ENCODE peak calls at places on chromosome 10, in four cellular contexts. G, R, W and H are unnamed samples.

GRCh38 chr10:822661-823367 is 108.7 kb downstream of the LARP4B start:
- DNase-seq in W (no peak), G (peak; percentile 32), R (no peak), H (no peak)

GRCh38 chr10:49135575-49136313 is 1.9 kb upstream of the FAM170B start:
- DNase-seq in R (no peak), W (no peak), G (no peak), H (no peak)

GRCh38 chr10:49207936-49208482 is 19.8 kb upstream of the TMEM273 start:
- DNase-seq in G (no peak), R (no peak), W (no peak), H (no peak)

GRCh38 chr10:30992671-30993070 is 39.0 kb downstream of the ZNF438 start:
- DNase-seq in G (no peak), R (no peak), W (no peak), H (no peak)

GRCh38 chr10:24901686-24902399 is 50.6 kb downstream of the PRTFDC1 start:
- DNase-seq in R (peak; percentile 54), W (peak; percentile 80), G (peak; percentile 43), H (no peak)

GRCh38 chr10:112716924-112717348 is 233.1 kb upstream of the TCF7L2 start:
- DNase-seq in G (no peak), W (no peak), R (peak; percentile 96), H (no peak)

GRCh38 chr10:121559321-121559720 is 38.9 kb downstream of the FGFR2 start:
- DNase-seq in R (no peak), W (no peak), G (no peak), H (no peak)

GRCh38 chr10:113076949-113077348 is 126.9 kb downstream of the TCF7L2 start:
- DNase-seq in R (no peak), G (no peak), W (no peak), H (no peak)

GRCh38 chr10:25493122-25493893 is 318.5 kb downstream of the GPR158 start:
- DNase-seq in R (no peak), W (peak; percentile 82), G (no peak), H (no peak)

GRCh38 chr10:88755753-88756152 is 4.1 kb upstream of the LIPN start:
- DNase-seq in G (no peak), W (no peak), R (no peak), H (no peak)

GRCh38 chr10:34781709-34782108 is 33.4 kb downstream of the PARD3 start:
- DNase-seq in G (no peak), R (no peak), W (no peak), H (no peak)

GRCh38 chr10:15411035-15411434 is 39.9 kb upstream of the FAM171A1 start:
- DNase-seq in G (no peak), W (no peak), R (no peak), H (no peak)

GRCh38 chr10:57996536-57996935 is 271.2 kb downstream of the IPMK start:
- DNase-seq in W (no peak), G (no peak), R (no peak), H (no peak)

GRCh38 chr10:102410427-102411073 is 8.0 kb downstream of the PSD start:
- DNase-seq in W (no peak), G (no peak), R (no peak), H (no peak)

GRCh38 chr10:110357252-110357780 is 52.6 kb upstream of the SMNDC1 start:
- DNase-seq in R (peak; percentile 30), G (peak; percentile 62), W (peak; percentile 22), H (no peak)

GRCh38 chr10:109968954-109969644 is 38.7 kb upstream of the ADD3 start:
- DNase-seq in R (no peak), G (no peak), W (no peak), H (no peak)

GRCh38 chr10:36559990-36560389 is 565.4 kb upstream of the ANKRD30A start:
- DNase-seq in W (no peak), G (no peak), R (no peak), H (no peak)

GRCh38 chr10:18332484-18332883 is 192.3 kb downstream of the CACNB2 start:
- DNase-seq in R (no peak), G (no peak), W (no peak), H (no peak)

GRCh38 chr10:77041636-77042258 is 595.9 kb downstream of the KCNMA1 start:
- DNase-seq in G (no peak), R (no peak), W (no peak), H (no peak)

GRCh38 chr10:23354630-23355343 is 10.2 kb upstream of the C10orf67 start:
- DNase-seq in R (no peak), W (no peak), G (no peak), H (no peak)

GRCh38 chr10:75049316-75050285 is 61.9 kb upstream of the SAMD8 start:
- DNase-seq in R (no peak), G (no peak), W (no peak), H (no peak)

GRCh38 chr10:29897999-29898716 is 161.2 kb downstream of the JCAD start:
- DNase-seq in W (no peak), R (no peak), G (no peak), H (no peak)
- TF ChIP-seq FOXK2 in W (no peak), R (no peak), G (no peak), H (no peak)

GRCh38 chr10:93437000-93437945 is 44.9 kb downstream of the MYOF start:
- DNase-seq in G (no peak), R (peak; percentile 71), W (no peak), H (peak; percentile 68)
- TF ChIP-seq FOXK2 in G (no peak), R (peak; percentile 77), W (no peak), H (no peak)

GRCh38 chr10:17031656-17032630 is 97.7 kb downstream of the CUBN start:
- DNase-seq in R (no peak), W (no peak), G (no peak), H (no peak)
- TF ChIP-seq FOXK2 in R (no peak), W (no peak), G (no peak), H (no peak)

GRCh38 chr10:100370561-100370975 is 23.5 kb downstream of the SCD start:
- DNase-seq in R (peak; percentile 66), W (no peak), G (no peak), H (no peak)
- TF ChIP-seq FOXK2 in R (no peak), W (no peak), G (no peak), H (no peak)

GRCh38 chr10:13771992-13772391 is 185.2 kb downstream of the PRPF18 start:
- DNase-seq in R (no peak), G (no peak), W (no peak), H (no peak)

GRCh38 chr10:13770760-13771493 is 184.2 kb downstream of the PRPF18 start:
- DNase-seq in W (no peak), G (no peak), R (no peak), H (no peak)

GRCh38 chr10:13767721-13768178 is 181.0 kb downstream of the PRPF18 start:
- DNase-seq in W (no peak), G (no peak), R (peak; percentile 13), H (no peak)

GRCh38 chr10:13773043-13773442 is 186.3 kb downstream of the PRPF18 start:
- DNase-seq in R (no peak), W (no peak), G (no peak), H (no peak)

DNA sequence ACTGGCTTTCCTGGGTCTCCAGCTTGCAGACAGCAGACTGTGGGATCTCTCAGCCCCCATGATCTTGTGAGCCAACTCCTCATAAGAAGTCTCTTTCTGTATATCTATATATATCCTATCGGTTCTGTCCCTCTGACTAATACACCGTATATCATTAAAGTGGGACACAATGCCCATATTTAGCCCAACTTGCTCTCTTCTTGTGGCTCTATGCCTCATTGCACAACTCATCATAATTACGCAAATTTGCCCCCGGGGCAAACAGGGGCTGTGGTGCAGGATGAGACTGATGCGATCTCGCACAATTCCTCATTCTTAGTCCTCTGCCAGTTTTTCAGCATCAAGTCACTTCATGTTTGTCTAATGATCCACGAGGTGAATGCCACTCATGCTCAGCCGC is 183.2 kb downstream of the PRPF18 start:
- DNase-seq in W (no peak), R (no peak), G (no peak), H (no peak)
- TF ChIP-seq FOXK2 in W (no peak), R (no peak), G (no peak), H (no peak)

GRCh38 chr10:4255751-4256150 is 470.7 kb upstream of the KLF6 start:
- DNase-seq in R (no peak), W (no peak), G (no peak), H (no peak)

GRCh38 chr10:4257939-4258465 is 473.0 kb upstream of the KLF6 start:
- DNase-seq in R (no peak), G (no peak), W (no peak), H (no peak)

GRCh38 chr10:4256971-4257370 is 472.0 kb upstream of the KLF6 start:
- DNase-seq in G (no peak), W (no peak), R (no peak), H (no peak)

GRCh38 chr10:4250497-4250887 is 465.5 kb upstream of the KLF6 start:
- DNase-seq in R (no peak), W (no peak), G (no peak), H (no peak)

GRCh38 chr10:4254101-4254994 is 469.3 kb upstream of the KLF6 start:
- DNase-seq in R (no peak), G (no peak), W (no peak), H (no peak)
- TF ChIP-seq FOXK2 in R (no peak), G (no peak), W (no peak), H (no peak)